ENCODE peak calls at places on chromosomes 3 and 15, in six cellular contexts. N is IMR-90, I is heart left ventricle, L is sigmoid colon, U is HCT116, E is testis. V is an unnamed sample. For H3K27me3, the result is how much of the 10 kb centered on the place peaks cover.

GRCh38 chr15:38059665-38060064 is 125.2 kb downstream of the TMCO5A start:
- DNase-seq in I (no peak), U (no peak), N (peak), L (no peak), E (no peak), V (no peak)

GRCh38 chr3:131526801-131527347 is 24.1 kb upstream of the MRPL3 start:
- DNase-seq in E (peak), I (peak), U (no peak), N (peak), L (no peak), V (peak)

GRCh38 chr3:13706886-13707285 is 158.0 kb downstream of the FBLN2 start:
- DNase-seq in I (peak), U (no peak), N (no peak), L (peak), E (no peak), V (no peak)

GRCh38 chr3:21913791-21914190 is 162.8 kb upstream of the ZNF385D start:
- DNase-seq in E (no peak), L (no peak), N (peak), U (no peak), I (no peak), V (no peak)

GRCh38 chr3:157844770-157845522 is 261.3 kb downstream of the SHOX2 start:
- DNase-seq in E (no peak), I (no peak), N (no peak), U (no peak), L (no peak), V (no peak)

GRCh38 chr15:77409259-77410156 is 10.4 kb downstream of the PEAK1 start:
- DNase-seq in I (no peak), U (no peak), E (no peak), L (no peak), N (no peak), V (no peak)

GRCh38 chr15:58748040-58748786 is 1.3 kb downstream of the ADAM10 start:
- DNase-seq in I (no peak), U (no peak), N (no peak), L (no peak), E (no peak), V (peak)

GRCh38 chr3:13451301-13451673 is 28.8 kb upstream of the HDAC11 start:
- DNase-seq in E (peak), N (peak), U (no peak), L (no peak), I (no peak), V (no peak)

GRCh38 chr3:42535981-42536784 is 33.7 kb downstream of the VIPR1 start:
- DNase-seq in N (no peak), E (peak), I (no peak), U (no peak), L (no peak), V (peak)

GRCh38 chr3:33481018-33481621 is 40.9 kb upstream of the UBP1 start:
- DNase-seq in L (no peak), N (no peak), E (no peak), I (no peak), U (no peak), V (no peak)

DNA sequence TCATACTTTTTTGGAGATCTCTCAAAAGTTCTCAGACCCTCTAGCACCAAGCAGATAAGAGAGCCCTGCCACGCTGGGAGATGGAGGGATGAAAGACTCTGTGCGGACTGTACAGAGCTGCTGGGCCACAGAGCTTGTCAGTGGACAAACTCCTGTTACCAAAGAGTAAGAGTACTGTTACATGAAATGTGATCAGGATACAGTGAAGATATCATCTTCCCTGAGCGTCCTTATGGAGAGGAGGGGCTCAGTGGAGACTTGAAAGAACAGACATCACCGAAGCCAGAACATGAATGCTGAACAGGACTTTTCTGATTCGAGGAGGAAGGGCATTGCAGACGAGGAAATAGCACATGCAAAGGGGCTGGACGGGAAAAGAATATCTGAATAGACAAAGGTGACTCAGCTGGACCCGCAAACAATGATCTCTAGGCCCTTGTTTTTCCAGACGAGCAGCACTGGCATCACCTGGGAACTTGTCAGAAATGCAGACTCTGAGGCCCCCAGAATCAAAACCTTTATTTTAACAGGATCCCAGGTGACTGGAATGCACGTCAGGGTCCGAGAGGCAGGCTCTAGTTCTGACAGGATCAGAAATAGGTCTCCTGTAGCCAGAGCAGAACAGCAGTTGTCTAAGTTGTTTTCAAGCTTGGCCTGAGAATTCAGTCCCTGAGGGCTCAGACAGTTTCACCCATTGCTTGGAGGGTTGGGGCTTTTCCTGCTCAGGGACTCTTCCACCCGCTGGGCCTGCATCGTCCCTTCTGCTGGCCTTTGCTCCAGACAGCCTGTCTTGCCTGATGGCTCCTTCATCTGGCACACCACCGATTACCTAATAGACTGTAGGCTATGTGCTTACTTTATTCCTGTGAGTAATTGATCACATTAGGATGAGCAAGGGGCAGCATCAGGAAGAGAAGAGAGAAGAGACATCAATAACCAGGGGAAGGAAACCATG is 277.9 kb downstream of the RPLP1 start:
- DNase-seq in L (no peak), I (no peak), N (no peak), U (no peak), E (no peak), V (peak)
- H3K27me3 ChIP-seq in L (under half), I (under half), N (half or more), U (under half), E (under half), V (under half)

DNA sequence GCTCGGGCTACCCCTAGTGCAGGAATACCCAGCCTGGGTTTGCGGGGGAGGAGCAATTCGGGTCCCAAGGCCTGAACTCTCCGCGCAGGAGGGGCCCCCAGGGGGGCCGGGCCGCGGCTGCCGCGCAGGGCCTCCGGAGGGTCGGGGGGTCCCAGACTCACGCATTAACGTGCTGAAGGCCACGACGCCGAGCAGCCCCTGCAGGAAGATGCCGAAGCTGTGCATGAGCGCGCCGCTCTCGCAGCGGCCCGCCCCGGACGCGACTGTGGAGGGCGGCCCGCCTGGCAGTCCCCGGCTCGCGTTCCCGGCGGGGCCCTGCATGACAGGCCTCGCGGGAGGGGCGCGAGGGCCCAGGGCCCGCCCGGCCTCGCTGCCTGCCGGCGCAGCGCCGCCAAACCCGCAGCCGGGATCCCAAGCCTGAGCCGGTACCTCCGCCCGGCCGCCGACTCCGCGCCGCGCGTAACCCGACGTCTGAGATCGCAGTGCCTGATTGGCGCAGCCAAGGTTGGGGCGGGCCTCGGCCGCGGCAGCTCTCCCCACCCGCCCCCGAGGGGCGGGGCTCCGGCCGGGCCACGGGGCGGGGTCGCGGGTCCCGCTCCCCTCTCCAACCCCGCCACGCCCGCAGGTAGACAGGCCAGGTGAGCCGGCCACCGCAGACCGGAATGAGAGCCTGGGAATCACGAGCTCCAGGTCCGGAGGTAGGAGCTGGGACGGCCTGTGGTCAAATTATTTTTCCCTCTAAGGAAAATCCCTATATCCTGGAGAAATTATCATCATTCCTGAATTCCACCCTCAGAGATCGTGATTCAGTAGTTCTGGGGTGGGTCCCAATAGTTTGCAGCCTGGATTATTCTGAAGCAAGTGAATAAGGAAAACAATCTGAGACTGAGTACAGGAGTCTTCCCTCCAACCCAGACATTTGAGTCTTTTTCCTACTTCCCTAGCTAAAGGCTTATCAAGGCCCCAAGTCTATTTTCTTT is at the start of gene STIMATE:
- DNase-seq in N (peak), U (peak), L (peak), I (peak), E (peak), V (peak)
- TF ChIP-seq POLR2A in N (no peak), U (peak), L (no peak), I (no peak), E (no peak), V (peak)

DNA sequence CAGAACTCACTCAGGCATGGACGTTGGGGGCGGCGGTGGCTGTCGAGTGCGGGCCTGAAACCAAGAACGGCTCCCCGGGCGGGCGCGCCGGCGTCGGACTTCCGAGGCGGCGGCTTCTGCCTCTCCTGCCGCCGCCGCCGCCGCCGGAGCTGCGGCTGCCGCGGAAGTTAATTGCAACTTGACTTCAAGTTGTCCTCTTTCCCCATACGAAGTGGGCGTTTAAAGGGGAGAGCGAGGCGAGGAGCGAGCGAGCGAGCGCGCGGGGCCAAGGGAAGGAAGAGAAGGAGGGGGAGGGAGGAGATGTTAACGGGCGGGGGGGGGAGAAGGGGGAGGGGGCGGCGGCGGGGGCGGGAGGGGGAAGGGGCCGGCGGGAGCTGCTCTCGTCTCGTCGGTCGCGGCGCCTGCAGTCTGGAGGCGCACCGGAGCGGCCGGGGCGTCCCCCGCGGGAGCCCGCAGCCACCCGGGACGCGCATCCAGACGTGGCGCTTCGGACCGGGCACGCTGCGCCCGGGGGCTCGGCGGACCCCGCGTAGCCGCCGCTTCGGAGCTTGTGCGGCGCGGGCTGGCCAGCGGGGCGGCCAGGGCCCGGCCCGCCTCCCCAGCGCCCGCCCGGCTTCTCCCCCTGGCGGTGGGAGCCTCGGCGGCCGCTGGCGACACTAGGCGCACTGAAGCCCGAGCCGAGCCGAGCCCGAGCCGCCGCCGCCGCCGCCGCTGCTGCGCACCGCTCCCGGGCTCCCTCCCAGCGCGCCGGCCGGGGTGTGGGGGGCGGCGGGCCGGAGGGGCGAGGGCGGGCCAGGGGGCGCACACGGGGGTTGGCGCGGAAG is 19.7 kb upstream of the SATB1 start:
- DNase-seq in E (peak), U (no peak), N (peak), I (peak), L (peak), V (peak)
- H3K27me3 ChIP-seq in E (under half), U (under half), N (under half), I (under half), L (under half), V (under half)

GRCh38 chr15:84982301-84982920 is 755 bp downstream of the PDE8A start:
- DNase-seq in N (peak), L (peak), U (no peak), E (peak), I (peak), V (peak)
- TF ChIP-seq POLR2A in N (no peak), L (peak), U (no peak), E (no peak), I (no peak), V (no peak)

GRCh38 chr3:127974226-127974625 is 59.2 kb downstream of the KBTBD12 start:
- DNase-seq in N (no peak), I (no peak), L (no peak), U (no peak), E (no peak), V (no peak)

GRCh38 chr3:127975630-127976029 is 60.6 kb downstream of the KBTBD12 start:
- DNase-seq in I (no peak), U (no peak), N (no peak), L (no peak), E (no peak), V (no peak)

GRCh38 chr3:127970966-127971592 is 56.0 kb downstream of the KBTBD12 start:
- DNase-seq in N (peak), U (peak), L (no peak), E (peak), I (no peak), V (peak)

GRCh38 chr3:127978636-127979035 is 63.6 kb downstream of the KBTBD12 start:
- DNase-seq in I (no peak), U (no peak), L (no peak), E (no peak), N (peak), V (no peak)

GRCh38 chr3:127975153-127975552 is 60.1 kb downstream of the KBTBD12 start:
- DNase-seq in E (no peak), U (no peak), L (no peak), I (no peak), N (no peak), V (no peak)
- H3K27me3 ChIP-seq in E (under half), U (under half), L (under half), I (under half), N (under half), V (under half)

GRCh38 chr3:175247629-175248028 is 388.5 kb downstream of the NAALADL2 start:
- DNase-seq in L (no peak), I (no peak), N (no peak), E (no peak), U (no peak), V (no peak)
- TF ChIP-seq POLR2A in L (no peak), I (no peak), N (no peak), E (no peak), U (no peak), V (no peak)

GRCh38 chr3:43857361-43858051 is 166.8 kb downstream of the ABHD5 start:
- DNase-seq in E (no peak), I (no peak), U (no peak), L (no peak), N (peak), V (no peak)

GRCh38 chr3:43856761-43857160 is 166.0 kb downstream of the ABHD5 start:
- DNase-seq in N (no peak), E (no peak), L (no peak), U (no peak), I (no peak), V (no peak)

GRCh38 chr3:43854916-43855315 is 164.2 kb downstream of the ABHD5 start:
- DNase-seq in U (no peak), I (no peak), N (no peak), L (no peak), E (no peak), V (no peak)

GRCh38 chr3:43855674-43856299 is 165.0 kb downstream of the ABHD5 start:
- DNase-seq in U (peak), E (peak), I (peak), N (peak), L (no peak), V (peak)

DNA sequence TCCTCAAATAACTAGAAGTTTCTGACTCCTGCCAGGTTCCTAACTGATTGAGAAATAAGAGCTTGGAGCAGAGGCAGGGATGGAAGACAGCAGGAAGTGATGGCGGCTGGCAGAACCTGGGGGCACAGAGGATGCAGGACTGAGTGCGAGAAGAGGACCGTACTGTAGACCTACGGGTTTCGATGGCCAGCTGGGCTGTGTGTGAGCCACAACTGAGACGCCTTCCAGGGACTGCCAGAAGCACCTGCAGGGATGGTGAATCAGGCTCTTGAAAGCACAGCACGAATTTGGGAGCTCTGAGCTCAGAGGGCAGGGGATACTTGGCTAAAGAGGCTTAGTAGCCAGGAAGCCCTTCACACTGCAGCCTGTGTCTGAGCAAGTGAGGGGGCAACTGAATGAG is 165.6 kb downstream of the ABHD5 start:
- DNase-seq in E (no peak), U (no peak), I (no peak), L (no peak), N (no peak), V (no peak)
- H3K27me3 ChIP-seq in E (under half), U (under half), I (under half), L (under half), N (under half), V (half or more)

DNA sequence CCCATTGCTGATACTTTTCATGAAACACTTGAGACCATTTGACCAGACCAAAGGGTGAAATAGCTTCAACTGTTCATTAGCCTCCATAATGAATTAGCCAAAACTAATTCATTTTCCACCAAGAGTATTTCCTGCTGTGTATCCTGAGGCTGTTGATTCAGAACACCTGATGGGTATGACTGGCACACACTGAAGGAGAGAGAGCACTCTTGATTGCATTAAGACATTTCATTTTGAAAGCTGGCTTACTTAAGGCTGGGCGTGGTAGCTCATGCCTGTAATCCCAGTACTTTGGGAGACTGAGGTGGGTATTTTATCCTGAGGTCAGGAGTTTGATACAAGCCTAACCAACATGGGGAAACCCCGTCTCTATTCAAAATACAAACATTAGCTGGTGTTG is 175.6 kb downstream of the AGBL1 start:
- DNase-seq in U (no peak), N (no peak), I (no peak), L (no peak), E (no peak), V (no peak)
- TF ChIP-seq POLR2A in U (no peak), N (no peak), I (no peak), L (no peak), E (no peak), V (no peak)

DNA sequence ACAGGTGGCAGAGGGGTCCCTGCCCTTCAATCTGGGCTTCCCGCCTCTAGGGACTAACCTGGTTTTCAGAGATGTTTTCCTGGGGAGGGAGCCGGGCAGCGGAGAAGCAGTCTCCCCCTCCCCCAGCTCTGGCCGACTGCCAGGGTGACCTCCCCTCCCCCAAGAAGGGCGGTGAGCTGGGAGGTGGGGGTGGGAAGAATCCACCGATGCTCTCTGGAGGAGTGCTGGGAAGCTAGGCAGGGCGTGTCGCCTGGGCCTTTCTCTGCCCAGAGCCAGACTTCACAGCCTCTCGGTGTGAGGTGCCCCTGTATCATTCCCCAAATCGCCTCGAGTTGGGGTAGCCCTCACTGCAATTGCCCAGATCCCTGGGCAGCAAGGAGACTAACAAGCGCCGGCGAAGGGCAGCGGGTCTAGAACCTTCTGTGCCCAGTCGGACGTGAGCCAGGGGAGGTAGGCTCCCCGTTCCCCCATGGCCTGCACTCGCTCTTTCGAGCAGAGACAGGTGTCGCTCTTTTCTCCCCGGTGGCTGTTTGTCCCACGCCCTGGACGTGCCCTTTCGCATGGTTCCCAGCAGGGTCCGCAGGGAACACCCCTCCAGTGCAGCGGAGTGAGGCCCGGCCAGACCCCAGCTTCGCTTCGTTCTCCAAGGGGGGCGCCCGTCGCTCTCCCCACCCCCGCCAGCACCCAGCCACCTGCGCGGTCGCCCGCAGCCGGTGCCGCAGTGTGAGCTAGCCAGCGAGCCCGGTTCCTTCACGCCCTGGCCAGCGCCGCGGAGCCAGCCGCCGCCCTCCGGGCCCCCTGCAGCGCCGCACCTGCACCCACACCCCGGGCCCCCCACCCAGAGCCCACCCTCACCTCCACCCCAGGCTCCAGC is 1.1 kb downstream of the RAB6B start:
- DNase-seq in N (no peak), L (no peak), I (no peak), E (no peak), U (no peak), V (no peak)
- H3K27me3 ChIP-seq in N (half or more), L (under half), I (under half), E (under half), U (under half), V (under half)

GRCh38 chr3:23166804-23167203 is 36.3 kb upstream of the UBE2E2 start:
- DNase-seq in I (no peak), L (no peak), U (no peak), N (no peak), E (no peak), V (no peak)
- TF ChIP-seq POLR2A in I (no peak), L (no peak), U (no peak), N (no peak), E (no peak), V (no peak)